ENCODE peak calls at places on chromosomes 3 and 15, in five cellular contexts. O, L, T, Q and N are unnamed samples.
A peak's percentile ranks its signal among the peaks of the same experiment; 100 is the strongest.

GRCh38 chr15:38605744-38606143 is 41.1 kb upstream of the RASGRP1 start:
- DNase-seq in O (no peak), L (no peak), T (no peak), Q (no peak), N (no peak)

GRCh38 chr15:72825831-72826230 is 42.3 kb upstream of the ADPGK start:
- DNase-seq in O (no peak), L (no peak), T (no peak), Q (no peak), N (no peak)

GRCh38 chr3:50365842-50366220 is 6.5 kb upstream of the TMEM115 start:
- DNase-seq in O (no peak), L (no peak), T (no peak), Q (no peak), N (no peak)

GRCh38 chr15:56821721-56822425 is 88.6 kb upstream of the ZNF280D start:
- DNase-seq in O (peak; percentile 59), L (peak; percentile 14), T (peak; percentile 66), Q (no peak), N (peak; percentile 58)

GRCh38 chr3:37892917-37893595 is 31.4 kb downstream of the CTDSPL start:
- DNase-seq in O (no peak), L (no peak), T (peak; percentile 82), Q (no peak), N (no peak)

GRCh38 chr15:48177383-48177874 is 666 bp downstream of the MYEF2 start:
- DNase-seq in O (no peak), L (no peak), T (peak; percentile 75), Q (no peak), N (peak; percentile 55)

GRCh38 chr3:95899494-95899893 is 914.9 kb upstream of the EPHA6 start:
- DNase-seq in O (no peak), L (no peak), T (peak; percentile 89), Q (no peak), N (no peak)

GRCh38 chr15:83930813-83931212 is 276.9 kb downstream of the ADAMTSL3 start:
- DNase-seq in O (no peak), L (no peak), T (no peak), Q (no peak), N (no peak)

GRCh38 chr3:188754286-188754685 is 417.5 kb upstream of the TPRG1 start:
- DNase-seq in O (no peak), L (no peak), T (no peak), Q (no peak), N (no peak)

GRCh38 chr15:59550961-59551360 is 60.6 kb upstream of the GCNT3 start:
- DNase-seq in O (no peak), L (no peak), T (peak; percentile 7), Q (no peak), N (no peak)

GRCh38 chr3:89954135-89954534 is 846.7 kb downstream of the EPHA3 start:
- DNase-seq in O (no peak), L (no peak), T (no peak), Q (no peak), N (no peak)

GRCh38 chr3:44342191-44342790 is 3.7 kb downstream of the TCAIM start:
- DNase-seq in O (no peak), L (no peak), T (peak; percentile 73), Q (no peak), N (no peak)

GRCh38 chr3:115644391-115644790 is 21.1 kb downstream of the GAP43 start:
- DNase-seq in O (no peak), L (no peak), T (no peak), Q (no peak), N (no peak)

GRCh38 chr3:107062787-107063186 is 314.5 kb upstream of the CCDC54 start:
- DNase-seq in O (no peak), L (no peak), T (no peak), Q (no peak), N (peak; percentile 84)

GRCh38 chr3:136018876-136019275 is 53.3 kb downstream of the PPP2R3A start:
- DNase-seq in O (no peak), L (no peak), T (no peak), Q (no peak), N (peak; percentile 16)

GRCh38 chr3:153679711-153680110 is 441.5 kb upstream of the ARHGEF26 start:
- DNase-seq in O (no peak), L (no peak), T (no peak), Q (no peak), N (no peak)

GRCh38 chr3:21587894-21588293 is 163.1 kb downstream of the ZNF385D start:
- DNase-seq in O (no peak), L (no peak), T (no peak), Q (no peak), N (no peak)

GRCh38 chr15:27492021-27492621 is 521.1 kb downstream of the GABRG3 start:
- DNase-seq in O (no peak), L (peak; percentile 71), T (no peak), Q (no peak), N (peak; percentile 23)

GRCh38 chr3:15269091-15269989 is 63.0 kb downstream of the SH3BP5 start:
- DNase-seq in O (peak; percentile 67), L (no peak), T (peak; percentile 96), Q (no peak), N (peak; percentile 52)

GRCh38 chr3:2354702-2355101 is 256.0 kb downstream of the CNTN4 start:
- DNase-seq in O (peak; percentile 43), L (peak; percentile 18), T (peak; percentile 89), Q (no peak), N (peak; percentile 93)

GRCh38 chr3:185328324-185329004 is 34.5 kb upstream of the MAP3K13 start:
- DNase-seq in O (no peak), L (no peak), T (no peak), Q (no peak), N (no peak)

GRCh38 chr15:70742928-70743327 is 20.4 kb downstream of the UACA start:
- DNase-seq in O (no peak), L (no peak), T (peak; percentile 51), Q (no peak), N (no peak)

GRCh38 chr3:43223670-43224364 is 62.5 kb upstream of the SNRK start:
- DNase-seq in O (no peak), L (no peak), T (no peak), Q (no peak), N (no peak)

GRCh38 chr15:69723404-69724097 is 270.9 kb downstream of the RPLP1 start:
- DNase-seq in O (no peak), L (no peak), T (no peak), Q (no peak), N (peak; percentile 21)

GRCh38 chr3:146187334-146187950 is 26.5 kb upstream of the PLOD2 start:
- DNase-seq in O (no peak), L (peak; percentile 11), T (peak; percentile 46), Q (no peak), N (peak; percentile 36)

GRCh38 chr3:94285874-94286273 is 223.0 kb downstream of the NSUN3 start:
- DNase-seq in O (no peak), L (no peak), T (no peak), Q (no peak), N (no peak)

GRCh38 chr3:133393691-133394474 is 6.0 kb upstream of the BFSP2 start:
- DNase-seq in O (no peak), L (no peak), T (no peak), Q (no peak), N (no peak)

GRCh38 chr3:141445990-141446389 is 40.8 kb upstream of the RASA2 start:
- DNase-seq in O (no peak), L (no peak), T (no peak), Q (no peak), N (no peak)
- H2BK5ac ChIP-seq in O (no peak overlapping the region), L (no peak overlapping the region), T (no peak overlapping the region), Q (no peak overlapping the region), N (no peak overlapping the region)

DNA sequence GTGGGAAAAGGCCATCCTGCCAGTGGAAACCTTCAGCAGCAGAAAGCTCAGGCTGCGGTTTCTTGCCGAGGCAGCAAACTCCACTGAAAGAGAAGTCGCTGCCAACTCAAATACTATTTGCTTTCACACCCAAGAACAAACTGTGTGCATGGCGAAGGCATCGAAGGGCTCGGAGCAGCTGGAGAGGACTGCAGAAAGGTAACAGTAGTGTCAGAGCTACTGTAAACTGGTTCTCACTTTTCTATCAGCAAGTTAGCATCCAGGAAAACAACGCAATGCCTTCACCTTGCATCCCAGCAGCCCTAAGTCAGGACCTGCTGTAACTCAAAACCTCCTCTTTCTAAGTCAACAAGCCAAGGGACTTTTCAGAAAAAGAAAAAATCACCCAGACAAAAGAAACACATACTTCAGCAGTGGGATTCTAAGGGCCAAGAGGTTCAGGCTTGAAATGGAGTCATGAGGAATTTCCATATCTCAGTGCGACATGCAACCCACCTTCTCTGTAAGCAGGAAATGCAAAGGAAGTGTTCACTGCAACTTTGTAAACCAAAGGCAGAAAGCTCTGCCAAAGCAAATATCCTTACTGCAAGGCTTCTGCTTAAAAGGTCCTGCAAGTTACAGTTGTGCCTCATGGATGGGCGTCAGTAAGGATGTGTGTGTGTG is 193.5 kb downstream of the FOXP1 start:
- DNase-seq in O (peak; percentile 41), L (no peak), T (peak; percentile 21), Q (peak; percentile 29), N (peak; percentile 33)
- H2AK5ac ChIP-seq in O (no peak overlapping the region), L (no peak overlapping the region), T (no peak overlapping the region), Q (no peak overlapping the region), N (no peak overlapping the region)

DNA sequence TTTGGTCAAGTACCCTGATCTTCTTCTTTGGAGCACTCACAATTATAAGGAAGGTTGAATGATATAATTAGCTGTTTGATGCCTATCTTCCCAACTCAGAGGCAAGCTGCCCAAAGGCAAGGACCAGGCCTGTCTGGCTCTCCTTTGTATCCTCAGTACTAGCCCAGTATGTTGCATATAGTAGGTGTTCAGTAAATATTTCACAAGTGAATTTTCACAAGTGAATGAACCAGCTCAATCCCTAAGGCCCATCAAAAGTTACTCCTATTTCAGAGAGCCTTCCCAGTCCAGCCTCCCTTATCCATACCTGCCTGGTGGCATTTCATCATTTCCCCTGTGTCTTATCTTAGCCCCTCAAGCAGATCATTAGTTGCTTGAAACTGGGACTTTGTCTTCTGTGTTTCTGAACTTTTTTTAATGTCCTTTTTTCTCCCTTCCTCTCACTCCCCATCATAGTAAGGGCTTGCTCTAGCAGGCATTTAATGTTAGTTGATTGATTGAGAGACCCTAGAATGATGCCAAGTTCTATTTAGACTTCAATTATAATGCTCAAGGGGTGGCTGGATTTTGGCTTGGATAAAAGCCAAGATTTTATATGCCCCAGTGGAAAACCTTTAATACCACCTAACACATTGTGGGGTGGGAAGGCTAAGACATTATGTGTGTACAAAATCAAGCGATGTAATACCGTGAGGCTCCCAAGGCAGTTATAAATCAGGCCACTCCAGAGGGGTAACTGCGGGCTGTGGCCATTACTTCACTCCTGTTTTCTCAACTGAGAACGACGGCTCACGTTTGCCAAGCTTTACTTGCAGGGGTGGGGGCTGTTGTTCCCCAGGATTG is 43.2 kb upstream of the BOC start:
- DNase-seq in O (no peak), L (no peak), T (no peak), Q (no peak), N (no peak)
- H2BK5ac ChIP-seq in O (no peak overlapping the region), L (no peak overlapping the region), T (no peak overlapping the region), Q (no peak overlapping the region), N (no peak overlapping the region)

GRCh38 chr3:71464613-71465012 is 118.9 kb downstream of the FOXP1 start:
- DNase-seq in O (no peak), L (no peak), T (no peak), Q (no peak), N (no peak)
- H2AK5ac ChIP-seq in O (no peak overlapping the region), L (no peak overlapping the region), T (no peak overlapping the region), Q (no peak overlapping the region), N (no peak overlapping the region)

GRCh38 chr3:8565376-8565775 is 63.8 kb downstream of the LMCD1 start:
- DNase-seq in O (no peak), L (no peak), T (no peak), Q (no peak), N (no peak)
- H2BK5ac ChIP-seq in O (no peak overlapping the region), L (no peak overlapping the region), T (no peak overlapping the region), Q (no peak overlapping the region), N (no peak overlapping the region)